ENCODE peak calls at places on chromosome 13, in ten cellular contexts. One of them, this sample, is unnamed.

GRCh38 chr13:99380921-99381645 is 73.9 kb upstream of the GPR183 start:
- DNase-seq in NCI-H774: no peak
- DNase-seq in MM.1S: no peak
- DNase-seq in myocyte: peak
- DNase-seq in left lung: no peak
- DNase-seq in naive thymus-derived CD8-positive, alpha-beta T cell: no peak
- DNase-seq in endodermal cell: peak
- DNase-seq in GM13976: peak
- DNase-seq in GF-D8: no peak
- DNase-seq in astrocyte of the hippocampus: no peak
- DNase-seq in this sample: no peak

GRCh38 chr13:28100149-28101121 is at the start of gene FLT3:
- DNase-seq in GF-D8: peak
- DNase-seq in MM.1S: peak
- DNase-seq in left lung: peak
- DNase-seq in myocyte: peak
- DNase-seq in naive thymus-derived CD8-positive, alpha-beta T cell: no peak
- DNase-seq in NCI-H774: no peak
- DNase-seq in astrocyte of the hippocampus: peak
- DNase-seq in endodermal cell: peak
- DNase-seq in GM13976: peak
- DNase-seq in this sample: no peak

GRCh38 chr13:23707674-23708073 is 137.5 kb downstream of the TNFRSF19 start:
- DNase-seq in GF-D8: no peak
- DNase-seq in NCI-H774: no peak
- DNase-seq in myocyte: no peak
- DNase-seq in astrocyte of the hippocampus: no peak
- DNase-seq in endodermal cell: no peak
- DNase-seq in GM13976: no peak
- DNase-seq in MM.1S: peak
- DNase-seq in left lung: no peak
- DNase-seq in naive thymus-derived CD8-positive, alpha-beta T cell: no peak
- DNase-seq in this sample: no peak

GRCh38 chr13:98280176-98280510 is 103.1 kb upstream of the RNF113B start:
- DNase-seq in left lung: no peak
- DNase-seq in GM13976: no peak
- DNase-seq in NCI-H774: no peak
- DNase-seq in GF-D8: no peak
- DNase-seq in myocyte: no peak
- DNase-seq in astrocyte of the hippocampus: no peak
- DNase-seq in naive thymus-derived CD8-positive, alpha-beta T cell: no peak
- DNase-seq in MM.1S: no peak
- DNase-seq in endodermal cell: no peak
- DNase-seq in this sample: no peak

GRCh38 chr13:56335775-56336174 is 804.9 kb upstream of the PRR20A start:
- DNase-seq in GM13976: no peak
- DNase-seq in GF-D8: no peak
- DNase-seq in myocyte: no peak
- DNase-seq in left lung: no peak
- DNase-seq in astrocyte of the hippocampus: no peak
- DNase-seq in NCI-H774: no peak
- DNase-seq in naive thymus-derived CD8-positive, alpha-beta T cell: no peak
- DNase-seq in endodermal cell: no peak
- DNase-seq in MM.1S: no peak
- DNase-seq in this sample: no peak

GRCh38 chr13:106520205-106521004 is 15.1 kb downstream of the EFNB2 start:
- DNase-seq in myocyte: no peak
- DNase-seq in MM.1S: no peak
- DNase-seq in GF-D8: no peak
- DNase-seq in astrocyte of the hippocampus: peak
- DNase-seq in NCI-H774: no peak
- DNase-seq in GM13976: no peak
- DNase-seq in endodermal cell: no peak
- DNase-seq in left lung: no peak
- DNase-seq in naive thymus-derived CD8-positive, alpha-beta T cell: no peak
- DNase-seq in this sample: no peak

GRCh38 chr13:44140146-44140545 is 233.5 kb upstream of the SERP2 start:
- DNase-seq in astrocyte of the hippocampus: no peak
- DNase-seq in NCI-H774: peak
- DNase-seq in GF-D8: no peak
- DNase-seq in naive thymus-derived CD8-positive, alpha-beta T cell: no peak
- DNase-seq in myocyte: no peak
- DNase-seq in GM13976: no peak
- DNase-seq in MM.1S: no peak
- DNase-seq in left lung: no peak
- DNase-seq in endodermal cell: peak
- DNase-seq in this sample: peak

GRCh38 chr13:113791761-113792160 is 32.7 kb downstream of the TMEM255B start:
- DNase-seq in naive thymus-derived CD8-positive, alpha-beta T cell: no peak
- DNase-seq in GF-D8: no peak
- DNase-seq in GM13976: no peak
- DNase-seq in myocyte: no peak
- DNase-seq in MM.1S: no peak
- DNase-seq in endodermal cell: peak
- DNase-seq in astrocyte of the hippocampus: no peak
- DNase-seq in NCI-H774: no peak
- DNase-seq in left lung: no peak
- DNase-seq in this sample: no peak

GRCh38 chr13:110779046-110779445 is 65.5 kb downstream of the ING1 start:
- DNase-seq in GM13976: no peak
- DNase-seq in astrocyte of the hippocampus: no peak
- DNase-seq in endodermal cell: no peak
- DNase-seq in GF-D8: no peak
- DNase-seq in MM.1S: no peak
- DNase-seq in naive thymus-derived CD8-positive, alpha-beta T cell: no peak
- DNase-seq in NCI-H774: no peak
- DNase-seq in myocyte: no peak
- DNase-seq in left lung: no peak
- DNase-seq in this sample: no peak

GRCh38 chr13:110499621-110500281 is 61.8 kb downstream of the RAB20 start:
- DNase-seq in astrocyte of the hippocampus: peak
- DNase-seq in endodermal cell: no peak
- DNase-seq in naive thymus-derived CD8-positive, alpha-beta T cell: no peak
- DNase-seq in myocyte: peak
- DNase-seq in GF-D8: no peak
- DNase-seq in MM.1S: no peak
- DNase-seq in left lung: no peak
- DNase-seq in GM13976: no peak
- DNase-seq in NCI-H774: peak
- DNase-seq in this sample: peak